ENCODE peak calls at places on chromosomes 5 and 9, in five cellular contexts. S is mesothelial cell of epicardium, F is T-cell, W is amniotic stem cell, M is HFFc6. L is an unnamed sample.
A peak's percentile ranks its signal among the peaks of the same experiment; 100 is the strongest.

GRCh38 chr9:127208416-127208815 is 56.2 kb upstream of the GARNL3 start:
- DNase-seq in W (no peak), M (no peak), F (no peak), S (no peak), L (no peak)

GRCh38 chr5:159449925-159450324 is 119.6 kb upstream of the IL12B start:
- DNase-seq in M (no peak), S (no peak), F (no peak), W (no peak), L (no peak)

GRCh38 chr9:130906727-130907416 is 10.3 kb upstream of the QRFP start:
- DNase-seq in F (no peak), M (no peak), S (no peak), W (no peak), L (no peak)

GRCh38 chr9:76438841-76439588 is 20.0 kb upstream of the GCNT1 start:
- DNase-seq in W (no peak), M (no peak), F (no peak), S (no peak), L (no peak)

GRCh38 chr5:127312131-127312530 is 21.5 kb downstream of the MEGF10 start:
- DNase-seq in M (no peak), S (no peak), W (no peak), F (no peak), L (no peak)

GRCh38 chr9:75457474-75458011 is 369.2 kb downstream of the OSTF1 start:
- DNase-seq in W (no peak), S (no peak), F (no peak), M (no peak), L (no peak)

GRCh38 chr9:135696446-135696845 is 2.8 kb downstream of the SOHLH1 start:
- DNase-seq in M (no peak), S (no peak), W (no peak), F (no peak), L (no peak)

GRCh38 chr9:98808411-98808815 is 943 bp downstream of the GALNT12 start:
- DNase-seq in M (no peak), F (no peak), W (no peak), S (no peak), L (no peak)

GRCh38 chr5:38497946-38498345 is 58.5 kb downstream of the LIFR start:
- DNase-seq in F (no peak), W (no peak), S (no peak), M (peak; percentile 5), L (no peak)

GRCh38 chr5:57505640-57506039 is 23.0 kb upstream of the ACTBL2 start:
- DNase-seq in M (no peak), S (no peak), F (no peak), W (no peak), L (no peak)

GRCh38 chr9:121561385-121562222 is 62.0 kb upstream of the GGTA1 start:
- DNase-seq in S (no peak), M (no peak), F (no peak), W (no peak), L (no peak)